ENCODE peak calls at places on chromosomes 13 and 19, in four cellular contexts. G, D, S and P are unnamed samples.

GRCh38 chr13:33349314-33349995 is 63.9 kb upstream of the STARD13 start:
- DNase-seq in G (peak; percentile 63), D (no peak), S (peak; percentile 12), P (no peak)

GRCh38 chr19:16660763-16661479 is at the start of gene TMEM38A:
- DNase-seq in G (peak; percentile 58), D (no peak), S (peak; percentile 31), P (no peak)

GRCh38 chr13:29909975-29910674 is 59.7 kb upstream of the UBL3 start:
- DNase-seq in G (no peak), D (peak; percentile 78), S (no peak), P (peak; percentile 82)

GRCh38 chr19:41223431-41224234 is 4.6 kb downstream of the AXL start:
- DNase-seq in G (no peak), D (peak; percentile 96), S (no peak), P (peak; percentile 83)

GRCh38 chr13:48448963-48449614 is 36.2 kb upstream of the LPAR6 start:
- DNase-seq in G (no peak), D (peak; percentile 80), S (peak; percentile 39), P (peak; percentile 71)

GRCh38 chr19:46976845-46977320 is 42.8 kb upstream of the NPAS1 start:
- DNase-seq in G (no peak), D (peak; percentile 55), S (no peak), P (peak; percentile 93)

GRCh38 chr13:78662467-78662866 is 3.5 kb upstream of the OBI1 start:
- DNase-seq in G (no peak), D (no peak), S (no peak), P (no peak)

GRCh38 chr13:110329798-110330461 is 22.8 kb downstream of the COL4A2 start:
- DNase-seq in G (no peak), D (peak; percentile 93), S (no peak), P (no peak)

GRCh38 chr19:35040826-35041547 is 534 bp upstream of the HPN start:
- DNase-seq in G (peak; percentile 82), D (no peak), S (no peak), P (no peak)

GRCh38 chr13:98664047-98664446 is 87.1 kb upstream of the STK24 start:
- DNase-seq in G (no peak), D (peak; percentile 85), S (peak; percentile 46), P (peak; percentile 40)

GRCh38 chr13:92802776-92803175 is 423.8 kb upstream of the GPC6 start:
- DNase-seq in G (no peak), D (no peak), S (no peak), P (peak; percentile 43)

GRCh38 chr13:87953381-87953780 is 282.2 kb downstream of the SLITRK5 start:
- DNase-seq in G (no peak), D (no peak), S (peak; percentile 1), P (no peak)

GRCh38 chr13:43326100-43326499 is 302.7 kb downstream of the DNAJC15 start:
- DNase-seq in G (no peak), D (no peak), S (no peak), P (no peak)

GRCh38 chr13:37960427-37960826 is 90.9 kb upstream of the TRPC4 start:
- DNase-seq in G (no peak), D (peak; percentile 1), S (no peak), P (no peak)

GRCh38 chr13:90846956-90847355 is 500.5 kb upstream of the MIR17HG start:
- DNase-seq in G (no peak), D (no peak), S (no peak), P (no peak)

GRCh38 chr19:29201849-29202248 is 11.1 kb downstream of the UQCRFS1 start:
- DNase-seq in G (no peak), D (no peak), S (no peak), P (no peak)

GRCh38 chr13:71864981-71865857 is 1.8 kb downstream of the DACH1 start:
- DNase-seq in G (peak; percentile 51), D (no peak), S (peak; percentile 23), P (no peak)

GRCh38 chr19:1001538-1002166 is 1.4 kb downstream of the GRIN3B start:
- DNase-seq in G (peak; percentile 66), D (no peak), S (peak; percentile 74), P (no peak)

GRCh38 chr19:40811478-40812341 is 12.7 kb downstream of the EGLN2 start:
- DNase-seq in G (peak; percentile 33), D (no peak), S (no peak), P (no peak)

GRCh38 chr19:51572908-51573307 is 1.8 kb downstream of the ZNF175 start:
- DNase-seq in G (no peak), D (peak; percentile 90), S (no peak), P (peak; percentile 55)

GRCh38 chr19:10096615-10096963 is 5.9 kb downstream of the ANGPTL6 start:
- DNase-seq in G (peak; percentile 53), D (no peak), S (no peak), P (no peak)

GRCh38 chr13:40146586-40147240 is 491.3 kb downstream of the COG6 start:
- DNase-seq in G (no peak), D (no peak), S (no peak), P (no peak)

GRCh38 chr19:5609881-5610280 is 12.7 kb downstream of the SAFB2 start:
- DNase-seq in G (no peak), D (no peak), S (no peak), P (no peak)

GRCh38 chr19:28349604-28350003 is 863.3 kb downstream of the UQCRFS1 start:
- DNase-seq in G (no peak), D (no peak), S (no peak), P (no peak)

GRCh38 chr13:90868321-90868920 is 479.1 kb upstream of the MIR17HG start:
- DNase-seq in G (peak; percentile 23), D (peak; percentile 11), S (peak; percentile 41), P (peak; percentile 23)

GRCh38 chr19:5333581-5334365 is 6.8 kb downstream of the PTPRS start:
- DNase-seq in G (no peak), D (no peak), S (no peak), P (no peak)

GRCh38 chr13:73000027-73000674 is 58.7 kb upstream of the KLF5 start:
- DNase-seq in G (no peak), D (peak; percentile 19), S (peak; percentile 38), P (peak; percentile 8)

GRCh38 chr13:92900455-92900854 is 326.2 kb upstream of the GPC6 start:
- DNase-seq in G (no peak), D (no peak), S (no peak), P (no peak)

GRCh38 chr13:99894835-99895427 is 76.6 kb downstream of the ZIC5 start:
- DNase-seq in G (no peak), D (no peak), S (no peak), P (no peak)

GRCh38 chr13:99893567-99893966 is 78.0 kb downstream of the ZIC5 start:
- DNase-seq in G (no peak), D (no peak), S (no peak), P (no peak)

GRCh38 chr13:99892866-99893504 is 78.6 kb downstream of the ZIC5 start:
- DNase-seq in G (no peak), D (no peak), S (no peak), P (no peak)

GRCh38 chr13:99894105-99894504 is 77.5 kb downstream of the ZIC5 start:
- DNase-seq in G (no peak), D (no peak), S (no peak), P (no peak)

GRCh38 chr13:99892189-99892588 is 79.4 kb downstream of the ZIC5 start:
- DNase-seq in G (no peak), D (no peak), S (no peak), P (no peak)
- H3K4me3 ChIP-seq in G (no peak overlapping the region), D (no peak overlapping the region), S (no peak overlapping the region), P (no peak overlapping the region)

DNA sequence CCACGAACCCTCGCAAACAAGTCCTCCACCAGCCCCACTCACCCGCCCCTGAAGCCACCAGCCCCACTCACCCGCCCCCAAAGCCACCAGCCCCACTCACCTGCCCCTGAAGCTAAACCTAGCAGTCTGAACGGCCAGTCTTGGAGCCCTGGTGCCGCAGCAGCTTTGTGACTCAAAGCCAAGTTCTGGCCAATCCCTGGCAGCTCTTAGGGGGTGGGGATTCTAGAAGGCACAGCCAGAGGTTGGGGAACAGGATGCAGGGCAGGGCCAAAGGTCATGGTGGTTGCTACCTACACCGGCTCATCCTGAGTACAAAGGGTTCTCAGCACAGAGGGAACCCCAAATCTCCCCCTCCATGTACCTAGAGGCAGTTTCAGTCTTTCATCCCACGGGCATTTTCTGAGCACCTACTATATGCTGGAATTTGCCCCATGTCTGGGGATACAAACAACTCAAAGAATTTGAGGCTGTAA is at the start of gene IQCN:
- DNase-seq in G (peak; percentile 84), D (no peak), S (no peak), P (no peak)
- TF ChIP-seq CTCF in G (no peak), D (no peak), S (no peak), P (no peak)

GRCh38 chr13:51781246-51782022 is 22.5 kb downstream of the DHRS12 start:
- DNase-seq in G (no peak), D (peak; percentile 24), S (peak; percentile 51), P (no peak)

GRCh38 chr13:51778407-51778806 is 25.6 kb downstream of the DHRS12 start:
- DNase-seq in G (no peak), D (no peak), S (no peak), P (no peak)

GRCh38 chr13:51777921-51778320 is 26.0 kb downstream of the DHRS12 start:
- DNase-seq in G (no peak), D (no peak), S (no peak), P (no peak)

GRCh38 chr13:51782026-51782710 is 21.8 kb downstream of the DHRS12 start:
- DNase-seq in G (no peak), D (no peak), S (peak; percentile 37), P (no peak)

DNA sequence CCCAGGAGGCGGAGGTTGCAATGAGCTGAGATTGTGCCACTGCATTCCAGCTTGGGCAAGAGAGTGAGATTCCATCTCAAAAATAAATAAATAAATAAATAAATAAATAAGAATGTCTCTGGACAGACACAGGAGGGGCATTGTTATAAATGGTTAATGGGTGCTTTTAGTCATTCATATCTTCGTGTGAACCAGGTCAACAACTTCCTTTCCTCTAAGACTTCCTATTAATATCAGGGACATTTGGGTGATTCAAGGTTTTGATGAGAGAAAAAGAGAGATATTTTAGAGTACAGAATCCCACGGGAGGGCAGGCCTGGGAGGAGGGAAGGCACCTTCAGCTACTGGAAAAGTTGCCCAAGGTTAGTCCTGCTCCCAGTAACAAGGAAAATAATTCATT is 23.9 kb downstream of the DHRS12 start:
- DNase-seq in G (no peak), D (no peak), S (no peak), P (no peak)
- H3K4me3 ChIP-seq in G (no peak overlapping the region), D (no peak overlapping the region), S (no peak overlapping the region), P (no peak overlapping the region)

GRCh38 chr13:94415484-94415883 is 64.0 kb downstream of the DCT start:
- DNase-seq in G (no peak), D (no peak), S (peak; percentile 19), P (no peak)

GRCh38 chr13:94414141-94414540 is 65.3 kb downstream of the DCT start:
- DNase-seq in G (no peak), D (no peak), S (no peak), P (no peak)

GRCh38 chr13:94417294-94417693 is 62.2 kb downstream of the DCT start:
- DNase-seq in G (no peak), D (no peak), S (no peak), P (no peak)

GRCh38 chr13:94419304-94419943 is 60.1 kb downstream of the DCT start:
- DNase-seq in G (no peak), D (peak; percentile 86), S (peak; percentile 70), P (peak; percentile 44)

DNA sequence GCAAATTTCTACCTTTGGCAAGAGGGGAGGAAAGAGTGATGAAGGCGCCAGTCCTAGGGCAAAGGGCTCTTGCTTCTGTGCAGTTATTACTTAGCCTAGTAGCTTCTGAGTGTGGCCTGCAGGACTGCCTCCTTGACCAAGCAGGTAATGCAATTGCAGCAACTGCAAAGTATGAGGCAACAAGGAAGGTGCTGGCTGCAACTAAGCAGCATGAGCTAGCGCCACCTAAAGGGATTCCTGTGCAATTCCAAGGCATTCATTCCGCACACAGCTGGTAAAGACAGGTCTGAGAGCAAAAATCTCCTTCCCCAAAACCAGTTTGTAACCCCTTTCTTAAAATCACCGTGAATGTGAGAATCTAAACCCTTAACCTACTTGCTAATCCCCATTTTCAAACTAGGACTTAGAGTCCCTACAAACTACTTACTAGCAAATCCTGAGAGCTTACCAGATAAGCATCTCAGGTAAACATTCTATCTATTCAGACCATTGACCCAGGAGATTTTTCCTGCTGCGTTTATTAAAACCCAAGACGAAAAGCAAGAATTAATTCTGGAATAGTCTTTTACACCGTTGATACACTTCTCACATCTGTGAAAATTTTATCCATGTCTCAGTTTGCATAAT is 62.9 kb downstream of the DCT start:
- DNase-seq in G (no peak), D (peak; percentile 24), S (peak; percentile 71), P (no peak)
- TF ChIP-seq CTCF in G (peak; percentile 40), D (peak; percentile 40), S (peak; percentile 87), P (peak; percentile 42)